ENCODE peak calls at places on chromosomes 12 and 14, in six cellular contexts. T is Peyer's patch, D is fibroblast of lung, B is bronchial epithelial cell, X is brain microvascular endothelial cell, V is A549. C is an unnamed sample.

GRCh38 chr14:80485764-80486163 is 274.5 kb upstream of the DIO2 start:
- DNase-seq in V (no peak), T (no peak), D (no peak), X (no peak), B (no peak), C (no peak)

GRCh38 chr14:77043177-77043983 is 14.9 kb upstream of the IRF2BPL start:
- DNase-seq in X (peak), D (peak), T (no peak), V (peak), B (peak), C (no peak)

GRCh38 chr12:92518071-92518470 is 184.7 kb upstream of the PLEKHG7 start:
- DNase-seq in V (no peak), B (no peak), T (no peak), D (no peak), X (no peak), C (no peak)

GRCh38 chr12:96150442-96150841 is 43.7 kb upstream of the ELK3 start:
- DNase-seq in D (no peak), T (no peak), B (no peak), X (no peak), V (no peak), C (no peak)

GRCh38 chr14:85437143-85437542 is 92.8 kb upstream of the FLRT2 start:
- DNase-seq in T (no peak), D (no peak), B (peak), V (peak), X (peak), C (peak)

GRCh38 chr14:26598081-26598671 is 343 bp upstream of the NOVA1 start:
- DNase-seq in X (peak), V (peak), B (peak), T (peak), D (peak), C (peak)

GRCh38 chr14:77654001-77654431 is 37.6 kb upstream of the SPTLC2 start:
- DNase-seq in V (no peak), X (no peak), D (no peak), T (no peak), B (no peak), C (no peak)

GRCh38 chr12:106429636-106430035 is 72.1 kb downstream of the POLR3B start:
- DNase-seq in D (no peak), B (no peak), T (no peak), V (no peak), X (no peak), C (no peak)

GRCh38 chr12:50614167-50614762 is 109.5 kb downstream of the DIP2B start:
- DNase-seq in B (peak), X (peak), D (no peak), T (no peak), V (no peak), C (no peak)

GRCh38 chr12:114746297-114747074 is 62.5 kb upstream of the TBX3 start:
- DNase-seq in T (no peak), B (no peak), V (no peak), D (peak), X (no peak), C (no peak)

GRCh38 chr12:132446535-132447326 is 43.2 kb upstream of the FBRSL1 start:
- DNase-seq in T (no peak), V (no peak), B (no peak), D (no peak), X (no peak), C (no peak)

GRCh38 chr12:75479963-75480461 is 543 bp upstream of the GLIPR1 start:
- DNase-seq in T (no peak), D (peak), X (peak), V (no peak), B (peak), C (peak)

GRCh38 chr14:100536721-100537700 is 50.2 kb downstream of the BEGAIN start:
- DNase-seq in X (no peak), T (no peak), B (no peak), D (no peak), V (no peak), C (no peak)

GRCh38 chr12:102454808-102455760 is 25.3 kb downstream of the IGF1 start:
- DNase-seq in T (no peak), V (no peak), B (no peak), D (peak), X (no peak), C (no peak)

GRCh38 chr12:94112116-94112515 is 36.3 kb upstream of the PLXNC1 start:
- DNase-seq in B (no peak), D (no peak), V (no peak), T (no peak), X (no peak), C (no peak)

GRCh38 chr12:17802657-17803641 is 287.0 kb downstream of the RERGL start:
- DNase-seq in V (no peak), D (no peak), X (no peak), B (no peak), T (no peak), C (no peak)

GRCh38 chr14:74080820-74081460 is 3.3 kb downstream of the ALDH6A1 start:
- DNase-seq in D (no peak), X (no peak), V (peak), T (no peak), B (no peak), C (no peak)

GRCh38 chr12:122024132-122024785 is 2.6 kb downstream of the BCL7A start:
- DNase-seq in T (peak), X (no peak), B (no peak), V (no peak), D (no peak), C (no peak)

GRCh38 chr14:102781063-102781462 is 3.8 kb downstream of the TRAF3 start:
- DNase-seq in D (no peak), B (no peak), T (no peak), X (no peak), V (no peak), C (no peak)

GRCh38 chr14:89406941-89407340 is 10.1 kb downstream of the FOXN3 start:
- DNase-seq in X (no peak), T (no peak), V (no peak), D (peak), B (no peak), C (no peak)

GRCh38 chr12:123200414-123200813 is 32.5 kb downstream of the MPHOSPH9 start:
- DNase-seq in T (no peak), B (no peak), X (no peak), D (no peak), V (no peak), C (no peak)

GRCh38 chr12:85920324-85920947 is 46.3 kb downstream of the NTS start:
- DNase-seq in X (no peak), V (peak), D (peak), B (peak), T (no peak), C (peak)

GRCh38 chr12:57700317-57700716 is 6.4 kb downstream of the OS9 start:
- DNase-seq in D (no peak), B (no peak), X (no peak), T (no peak), V (no peak), C (no peak)

GRCh38 chr12:32305163-32305562 is 94.2 kb upstream of the FGD4 start:
- DNase-seq in V (peak), D (peak), B (peak), X (no peak), T (no peak), C (no peak)

GRCh38 chr12:56034586-56035332 is 7.0 kb upstream of the RPS26 start:
- DNase-seq in T (no peak), X (no peak), V (no peak), D (no peak), B (no peak), C (no peak)

GRCh38 chr14:59845245-59845644 is 25.3 kb downstream of the RTN1 start:
- DNase-seq in T (no peak), X (no peak), B (no peak), V (no peak), D (no peak), C (no peak)

GRCh38 chr14:73227812-73228781 is 9.2 kb upstream of the PAPLN start:
- DNase-seq in D (peak), T (no peak), B (peak), X (peak), V (peak), C (peak)

GRCh38 chr12:103852498-103852992 is 11.5 kb upstream of the NT5DC3 start:
- DNase-seq in V (peak), X (peak), T (no peak), D (no peak), B (peak), C (no peak)

GRCh38 chr12:53193040-53193439 is 12.3 kb upstream of the CSAD start:
- DNase-seq in X (no peak), D (no peak), V (no peak), B (no peak), T (no peak), C (no peak)

GRCh38 chr12:53191096-53191884 is 10.6 kb upstream of the CSAD start:
- DNase-seq in X (no peak), B (no peak), D (no peak), V (no peak), T (no peak), C (no peak)

GRCh38 chr12:53190108-53190729 is 9.5 kb upstream of the CSAD start:
- DNase-seq in D (peak), B (peak), T (no peak), V (peak), X (peak), C (peak)

GRCh38 chr12:53192531-53193021 is 11.9 kb upstream of the CSAD start:
- DNase-seq in X (no peak), D (no peak), T (no peak), B (no peak), V (no peak), C (no peak)

GRCh38 chr12:53191885-53192530 is 11.3 kb upstream of the CSAD start:
- DNase-seq in T (no peak), X (no peak), B (no peak), V (no peak), D (no peak), C (no peak)
- H3K4me3 ChIP-seq in T (no peak), X (no peak), B (no peak), V (no peak), D (no peak), C (no peak)

GRCh38 chr12:100163416-100164152 is 20.9 kb upstream of the BLTP3B start:
- DNase-seq in T (peak), V (peak), D (peak), X (peak), B (peak), C (no peak)
- TF ChIP-seq CTCF in T (peak), V (no peak), D (peak), X (no peak), B (no peak), C (no peak)

GRCh38 chr12:52256165-52256935 is 18.1 kb upstream of the KRT86 start:
- DNase-seq in D (no peak), B (no peak), X (no peak), T (no peak), V (peak), C (no peak)
- H3K4me3 ChIP-seq in D (no peak), B (no peak), X (no peak), T (no peak), V (no peak), C (no peak)

GRCh38 chr14:68297871-68298468 is 478.4 kb downstream of the RAD51B start:
- DNase-seq in T (no peak), B (no peak), D (peak), X (peak), V (peak), C (no peak)
- TF ChIP-seq CTCF in T (no peak), B (peak), D (peak), X (peak), V (peak), C (peak)

DNA sequence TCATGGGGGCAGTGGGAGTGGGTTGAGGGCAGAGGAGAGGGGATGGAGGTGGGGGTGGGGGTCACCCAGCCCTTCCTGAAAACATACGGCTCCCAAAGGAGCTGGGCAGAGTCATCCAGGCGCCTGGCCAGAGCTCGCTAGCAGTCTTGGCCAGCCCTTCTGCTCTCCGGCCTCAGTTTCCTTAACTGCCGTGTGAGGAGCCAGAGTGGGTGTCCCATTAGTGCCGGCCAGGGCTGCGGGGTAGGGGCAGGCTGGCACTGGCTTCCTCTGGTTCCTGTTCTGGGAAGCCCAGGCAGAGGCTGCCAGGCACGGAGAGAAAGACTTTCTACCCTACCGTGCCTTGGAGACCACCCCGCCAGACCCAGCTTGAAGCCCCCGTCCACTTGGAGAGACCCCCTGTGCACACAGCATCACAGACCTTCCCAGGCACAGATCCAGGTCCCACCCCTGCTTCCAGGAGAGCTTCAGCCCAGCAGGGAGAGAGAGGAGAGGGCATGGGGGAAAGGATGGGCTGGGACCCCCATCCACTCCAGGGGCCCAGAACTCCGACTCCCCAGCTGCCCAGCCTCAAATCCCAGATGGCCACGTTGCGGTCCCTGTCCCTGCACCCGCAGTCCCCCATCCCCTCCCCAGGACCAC is 93.3 kb downstream of the RFLNA start:
- DNase-seq in B (no peak), D (no peak), V (no peak), X (no peak), T (no peak), C (no peak)
- H3K4me3 ChIP-seq in B (no peak), D (peak), V (peak), X (peak), T (peak), C (peak)

GRCh38 chr12:2833327-2833726 is 1.5 kb downstream of the NRIP2 start:
- DNase-seq in V (no peak), B (peak), T (no peak), X (no peak), D (no peak), C (no peak)

GRCh38 chr12:2836576-2836975 is 1.7 kb upstream of the NRIP2 start:
- DNase-seq in X (no peak), T (no peak), B (no peak), D (no peak), V (no peak), C (no peak)

GRCh38 chr12:2833810-2834209 is 1.0 kb downstream of the NRIP2 start:
- DNase-seq in X (no peak), V (no peak), T (no peak), B (no peak), D (no peak), C (no peak)

GRCh38 chr12:2836004-2836403 is 1.2 kb upstream of the NRIP2 start:
- DNase-seq in B (no peak), X (no peak), V (no peak), D (no peak), T (no peak), C (no peak)

GRCh38 chr12:2834581-2835491 is at the start of gene NRIP2:
- DNase-seq in T (no peak), V (no peak), B (no peak), X (peak), D (peak), C (no peak)
- TF ChIP-seq CTCF in T (no peak), V (no peak), B (no peak), X (peak), D (peak), C (peak)